ENCODE peak calls at places on chromosomes 3 and 15, in eight cellular contexts. W is MCF 10A; L is activated T-helper 1 cell treated with anti-CD3 and anti-CD28 coated beads, Interleukin-2, amount 50 U/mL, for 16 hours; R is ELF-1; Y is stimulated activated naive CD4-positive, alpha-beta T cell; A is body of pancreas; K is neural crest cell; I is effector memory CD4-positive, alpha-beta T cell. D is an unnamed sample.

GRCh38 chr3:184952671-184953070 is 140.7 kb downstream of the VPS8 start:
- DNase-seq in L (no peak), I (no peak), K (no peak), Y (no peak), R (no peak), A (no peak), W (peak; percentile 20), D (no peak)

GRCh38 chr3:147153830-147154539 is 252.4 kb downstream of the ZIC4 start:
- DNase-seq in Y (no peak), I (no peak), L (no peak), W (no peak), A (no peak), R (no peak), K (no peak), D (no peak)

GRCh38 chr15:87619161-87619960 is 637.2 kb downstream of the NTRK3 start:
- DNase-seq in L (no peak), K (no peak), Y (no peak), R (no peak), W (peak; percentile 49), I (no peak), A (no peak), D (no peak)

GRCh38 chr15:100236981-100237720 is 104.6 kb downstream of the ADAMTS17 start:
- DNase-seq in I (no peak), R (no peak), Y (no peak), K (no peak), L (no peak), W (no peak), A (no peak), D (no peak)

GRCh38 chr15:39784125-39784524 is 1.5 kb upstream of the FSIP1 start:
- DNase-seq in L (no peak), W (peak; percentile 37), K (no peak), I (no peak), Y (no peak), A (peak; percentile 23), R (no peak), D (no peak)

GRCh38 chr15:29670945-29671307 is 151.3 kb downstream of the TJP1 start:
- DNase-seq in L (no peak), A (peak; percentile 95), Y (no peak), I (no peak), K (no peak), R (no peak), W (peak; percentile 94), D (no peak)

GRCh38 chr3:11903447-11903846 is 56.8 kb upstream of the TAMM41 start:
- DNase-seq in I (no peak), L (no peak), W (no peak), R (no peak), Y (no peak), K (no peak), A (no peak), D (no peak)

GRCh38 chr15:40038654-40039543 is at the start of gene SRP14:
- DNase-seq in K (peak; percentile 87), I (peak; percentile 90), Y (peak; percentile 87), R (peak; percentile 98), A (peak; percentile 90), W (peak; percentile 93), L (peak; percentile 86), D (peak; percentile 86)

GRCh38 chr3:15120986-15121385 is 22.0 kb upstream of the RBSN start:
- DNase-seq in W (no peak), R (no peak), A (no peak), Y (no peak), K (no peak), I (no peak), L (no peak), D (no peak)

GRCh38 chr3:128335621-128336296 is 130.9 kb downstream of the DNAJB8 start:
- DNase-seq in R (peak; percentile 91), W (no peak), L (no peak), A (peak; percentile 82), I (no peak), K (no peak), Y (no peak), D (no peak)

D was measured in KG1.